ENCODE peak calls at places on chromosomes 7 and 10, in four cellular contexts. X is Peyer's patch, Z is heart left ventricle, B is A549. H is an unnamed sample.

GRCh38 chr7:18064242-18064838 is 36.7 kb upstream of the PRPS1L1 start:
- DNase-seq in X (no peak), Z (no peak), B (no peak), H (no peak)

GRCh38 chr7:101553018-101553770 is 75.9 kb downstream of the MYL10 start:
- DNase-seq in X (no peak), Z (no peak), B (no peak), H (peak; percentile 66)

GRCh38 chr10:1567742-1568495 is 169.4 kb downstream of the ADARB2 start:
- DNase-seq in X (no peak), Z (no peak), B (no peak), H (peak; percentile 61)

GRCh38 chr10:80771902-80772555 is 234.3 kb downstream of the SH2D4B start:
- DNase-seq in X (no peak), Z (no peak), B (no peak), H (no peak)

GRCh38 chr10:77661100-77661499 is 23.5 kb upstream of the KCNMA1 start:
- DNase-seq in X (no peak), Z (no peak), B (no peak), H (no peak)

GRCh38 chr10:11530806-11531205 is 80.6 kb downstream of the USP6NL start:
- DNase-seq in X (no peak), Z (no peak), B (no peak), H (no peak)

GRCh38 chr10:50574305-50574704 is 49.5 kb downstream of the SGMS1 start:
- DNase-seq in X (no peak), Z (no peak), B (no peak), H (no peak)

GRCh38 chr7:1977059-1977875 is 255.5 kb downstream of the MAD1L1 start:
- DNase-seq in X (no peak), Z (no peak), B (no peak), H (peak; percentile 62)

GRCh38 chr10:70466951-70467350 is 11.6 kb upstream of the PALD1 start:
- DNase-seq in X (no peak), Z (peak; percentile 13), B (no peak), H (no peak)

GRCh38 chr10:88389456-88389855 is 193.7 kb downstream of the RNLS start:
- DNase-seq in X (no peak), Z (no peak), B (no peak), H (no peak)

GRCh38 chr7:133315332-133316040 is 62.6 kb downstream of the EXOC4 start:
- DNase-seq in X (no peak), Z (no peak), B (no peak), H (no peak)

GRCh38 chr7:2802082-2802481 is 42.0 kb downstream of the GNA12 start:
- DNase-seq in X (no peak), Z (no peak), B (no peak), H (no peak)

GRCh38 chr7:110291430-110291829 is 799.5 kb upstream of the LRRN3 start:
- DNase-seq in X (no peak), Z (no peak), B (no peak), H (no peak)

GRCh38 chr7:51369746-51370145 is 53.1 kb upstream of the COBL start:
- DNase-seq in X (no peak), Z (no peak), B (no peak), H (no peak)

GRCh38 chr10:73768881-73769280 is 13.0 kb upstream of the CHCHD1 start:
- DNase-seq in X (no peak), Z (no peak), B (no peak), H (peak; percentile 87)

GRCh38 chr7:13639416-13639815 is 350.1 kb downstream of the ETV1 start:
- DNase-seq in X (no peak), Z (no peak), B (no peak), H (no peak)

GRCh38 chr10:22670796-22671195 is 43.6 kb downstream of the PIP4K2A start:
- DNase-seq in X (no peak), Z (peak; percentile 41), B (no peak), H (no peak)

GRCh38 chr7:106304575-106304974 is 19.8 kb upstream of the NAMPT start:
- DNase-seq in X (no peak), Z (no peak), B (no peak), H (no peak)

GRCh38 chr10:42781893-42782445 is 626 bp upstream of the BMS1 start:
- DNase-seq in X (peak; percentile 58), Z (no peak), B (no peak), H (peak; percentile 81)

GRCh38 chr7:142956951-142957623 is 5.1 kb downstream of the KEL start:
- DNase-seq in X (no peak), Z (no peak), B (peak; percentile 18), H (no peak)

GRCh38 chr10:9501944-9502343 is 1447.5 kb downstream of the GATA3 start:
- DNase-seq in X (no peak), Z (no peak), B (no peak), H (no peak)

GRCh38 chr7:92835140-92835850 is 1.1 kb downstream of the CDK6 start:
- DNase-seq in X (peak; percentile 75), Z (peak; percentile 54), B (peak; percentile 48), H (peak; percentile 92)

GRCh38 chr7:117014673-117015133 is 61.4 kb downstream of the ST7 start:
- DNase-seq in X (no peak), Z (peak; percentile 74), B (peak; percentile 21), H (peak; percentile 75)

GRCh38 chr7:85474234-85474633 is 287.4 kb upstream of the SEMA3D start:
- DNase-seq in X (no peak), Z (no peak), B (no peak), H (no peak)

DNA sequence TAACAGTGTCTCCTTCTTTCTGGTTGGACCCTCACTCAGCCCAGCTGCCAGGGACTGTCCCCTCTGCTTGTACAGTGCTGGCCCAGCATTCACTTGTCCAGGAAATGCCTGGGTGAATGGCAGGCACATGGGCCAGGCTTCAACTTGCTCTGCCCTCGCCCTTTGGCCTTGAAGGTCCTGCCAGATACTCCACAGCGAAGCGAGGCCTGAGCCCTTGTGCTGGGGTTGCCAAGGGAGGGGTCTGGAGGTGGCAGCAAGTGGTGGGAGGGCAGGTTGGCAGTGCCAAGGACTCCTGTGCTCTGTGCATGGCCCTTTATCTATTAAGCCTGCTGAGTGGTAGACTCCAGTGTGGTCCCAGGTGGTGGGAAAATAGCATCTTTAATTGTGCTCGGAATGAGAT is 75.7 kb downstream of the CDH23 start:
- DNase-seq in X (no peak), Z (no peak), B (no peak), H (peak; percentile 61)
- H3K27ac ChIP-seq in X (no peak overlapping the region), Z (no peak overlapping the region), B (no peak overlapping the region), H (no peak overlapping the region)

GRCh38 chr10:103193107-103193819 is at the start of gene NT5C2:
- DNase-seq in X (peak; percentile 88), Z (peak; percentile 86), B (peak; percentile 46), H (peak; percentile 96)
- TF ChIP-seq POLR2A in X (no peak), Z (peak; percentile 61), B (peak; percentile 67), H (peak; percentile 22)

GRCh38 chr7:98357751-98358161 is 43.1 kb downstream of the BAIAP2L1 start:
- DNase-seq in X (no peak), Z (no peak), B (peak; percentile 67), H (peak; percentile 40)
- H3K27ac ChIP-seq in X (no peak overlapping the region), Z (no peak overlapping the region), B (peak overlapping the region; percentile 95), H (no peak overlapping the region)

GRCh38 chr10:124094419-124094785 is 1.0 kb upstream of the CHST15 start:
- DNase-seq in X (no peak), Z (no peak), B (no peak), H (no peak)

GRCh38 chr10:124091646-124092269 is 1.6 kb downstream of the CHST15 start:
- DNase-seq in X (peak; percentile 56), Z (peak; percentile 54), B (peak; percentile 21), H (peak; percentile 90)

GRCh38 chr10:124092270-124093075 is 925 bp downstream of the CHST15 start:
- DNase-seq in X (peak; percentile 58), Z (peak; percentile 45), B (peak; percentile 62), H (peak; percentile 96)

GRCh38 chr10:124095096-124095495 is 1.7 kb upstream of the CHST15 start:
- DNase-seq in X (peak; percentile 25), Z (no peak), B (no peak), H (no peak)

GRCh38 chr10:124093076-124093773 is at the start of gene CHST15:
- DNase-seq in X (peak; percentile 61), Z (peak; percentile 50), B (peak; percentile 79), H (no peak)
- TF ChIP-seq POLR2A in X (no peak), Z (peak; percentile 17), B (peak; percentile 16), H (no peak)